ENCODE peak calls at places on chromosomes 2 and 18, in seven cellular contexts. Z, L, I, C, H, W and S are unnamed samples.

GRCh38 chr2:38626326-38627031 is 23.8 kb upstream of the HNRNPLL start:
- DNase-seq in L (no peak), H (no peak), C (no peak), W (no peak), Z (no peak), I (no peak), S (no peak)

GRCh38 chr2:70214958-70215357 is 24.1 kb upstream of the C2orf42 start:
- DNase-seq in I (no peak), Z (no peak), W (peak; percentile 67), L (no peak), H (no peak), C (peak; percentile 85), S (no peak)

GRCh38 chr18:22102948-22103663 is 66.3 kb upstream of the GATA6 start:
- DNase-seq in W (no peak), H (no peak), C (no peak), I (peak; percentile 32), Z (no peak), L (no peak), S (no peak)

GRCh38 chr18:80009661-80010550 is 21.5 kb upstream of the TXNL4A start:
- DNase-seq in Z (no peak), H (no peak), C (peak; percentile 94), I (no peak), L (peak; percentile 89), W (peak; percentile 87), S (no peak)

GRCh38 chr2:226868331-226868730 is 32.5 kb downstream of the RHBDD1 start:
- DNase-seq in Z (no peak), W (no peak), C (no peak), L (no peak), I (no peak), H (no peak), S (no peak)

GRCh38 chr18:25332002-25332401 is 20.0 kb downstream of the ZNF521 start:
- DNase-seq in W (no peak), L (no peak), I (no peak), C (no peak), H (no peak), Z (no peak), S (no peak)

GRCh38 chr18:63881851-63882250 is 5.7 kb upstream of the SERPINB2 start:
- DNase-seq in L (no peak), W (no peak), C (no peak), I (no peak), H (no peak), Z (no peak), S (no peak)

GRCh38 chr2:158748925-158749590 is 46.1 kb upstream of the DAPL1 start:
- DNase-seq in C (no peak), W (no peak), I (no peak), Z (no peak), H (no peak), L (no peak), S (no peak)

GRCh38 chr2:61291851-61292575 is 130.0 kb downstream of the C2orf74 start:
- DNase-seq in H (no peak), Z (no peak), C (no peak), I (no peak), W (no peak), L (no peak), S (no peak)

GRCh38 chr18:9737814-9738160 is 29.7 kb downstream of the RAB31 start:
- DNase-seq in Z (no peak), H (peak; percentile 24), I (no peak), L (no peak), W (no peak), C (no peak), S (peak; percentile 84)

GRCh38 chr2:167689444-167689843 is 558.0 kb downstream of the STK39 start:
- DNase-seq in Z (no peak), I (peak; percentile 88), C (no peak), L (no peak), W (no peak), H (no peak), S (no peak)

GRCh38 chr2:217994776-217995274 is 8.0 kb downstream of the TNS1 start:
- DNase-seq in I (no peak), W (peak; percentile 61), L (no peak), H (no peak), Z (no peak), C (peak; percentile 83), S (no peak)

GRCh38 chr18:47935321-47935720 is 4.9 kb upstream of the SMAD2 start:
- DNase-seq in C (no peak), Z (no peak), W (no peak), L (no peak), H (no peak), I (no peak), S (no peak)

GRCh38 chr2:186059096-186059495 is 320.5 kb downstream of the FSIP2 start:
- DNase-seq in L (no peak), I (no peak), C (no peak), H (no peak), Z (no peak), W (no peak), S (peak; percentile 70)

GRCh38 chr2:164719996-164720941 is 99.0 kb upstream of the GRB14 start:
- DNase-seq in W (no peak), Z (no peak), C (no peak), I (no peak), H (no peak), L (no peak), S (no peak)

GRCh38 chr18:63079114-63079513 is 240.5 kb downstream of the BCL2 start:
- DNase-seq in H (no peak), W (no peak), I (peak; percentile 53), C (no peak), L (no peak), Z (no peak), S (no peak)

GRCh38 chr18:7514796-7515440 is 52.2 kb upstream of the PTPRM start:
- DNase-seq in H (no peak), W (no peak), I (peak; percentile 47), Z (no peak), C (no peak), L (no peak), S (no peak)

GRCh38 chr18:46290440-46291020 is 186.3 kb downstream of the HAUS1 start:
- DNase-seq in Z (no peak), W (no peak), C (no peak), L (no peak), I (no peak), H (no peak), S (no peak)

GRCh38 chr2:13141315-13141714 is 424.6 kb downstream of the TRIB2 start:
- DNase-seq in H (no peak), L (no peak), W (no peak), Z (no peak), I (no peak), C (no peak), S (no peak)

GRCh38 chr18:50879302-50880107 is 587 bp downstream of the ME2 start:
- DNase-seq in Z (peak; percentile 25), W (no peak), I (no peak), H (peak; percentile 21), C (peak; percentile 26), L (no peak), S (no peak)

GRCh38 chr2:221558107-221558506 is 14.0 kb downstream of the EPHA4 start:
- DNase-seq in L (no peak), C (no peak), Z (no peak), H (no peak), W (no peak), I (no peak), S (no peak)

GRCh38 chr2:149473538-149473937 is 114.0 kb downstream of the MMADHC start:
- DNase-seq in W (no peak), H (no peak), Z (no peak), C (no peak), L (no peak), I (no peak), S (no peak)

GRCh38 chr2:219426534-219427136 is 8.0 kb upstream of the SPEG start:
- DNase-seq in W (no peak), I (no peak), L (no peak), H (no peak), Z (no peak), C (no peak), S (no peak)

GRCh38 chr2:168184896-168185513 is 62.4 kb downstream of the STK39 start:
- DNase-seq in H (no peak), C (no peak), I (no peak), Z (no peak), L (no peak), W (no peak), S (no peak)

GRCh38 chr18:26051845-26052244 is 38.6 kb downstream of the SS18 start:
- DNase-seq in I (no peak), C (no peak), W (no peak), Z (no peak), L (no peak), H (no peak), S (no peak)

GRCh38 chr2:219362524-219363164 is 25.1 kb downstream of the DNPEP start:
- DNase-seq in I (no peak), L (peak; percentile 81), W (peak; percentile 92), Z (no peak), C (peak; percentile 96), H (no peak), S (no peak)